ENCODE peak calls at places on chromosomes 6 and 20, in ten cellular contexts. One of them, this sample, is unnamed.

GRCh38 chr6:170023620-170024521 is 267.0 kb downstream of the DLL1 start:
- DNase-seq in transverse colon: no peak
- DNase-seq in thoracic aorta: no peak
- DNase-seq in left ventricle myocardium inferior: peak; percentile 48
- DNase-seq in psoas muscle: no peak
- DNase-seq in breast epithelium: no peak
- DNase-seq in heart right ventricle: peak; percentile 28
- DNase-seq in neural progenitor cell: no peak
- DNase-seq in Caco-2: no peak
- DNase-seq in AG04450: no peak
- DNase-seq in this sample: no peak

GRCh38 chr6:129936329-129937165 is 75.4 kb upstream of the TMEM244 start:
- DNase-seq in psoas muscle: no peak
- DNase-seq in Caco-2: peak; percentile 63
- DNase-seq in thoracic aorta: no peak
- DNase-seq in neural progenitor cell: peak; percentile 85
- DNase-seq in left ventricle myocardium inferior: no peak
- DNase-seq in AG04450: peak; percentile 29
- DNase-seq in transverse colon: peak; percentile 51
- DNase-seq in heart right ventricle: peak; percentile 20
- DNase-seq in breast epithelium: no peak
- DNase-seq in this sample: peak; percentile 23

GRCh38 chr6:11586117-11586516 is 48.6 kb downstream of the TMEM170B start:
- DNase-seq in AG04450: no peak
- DNase-seq in thoracic aorta: no peak
- DNase-seq in breast epithelium: no peak
- DNase-seq in psoas muscle: no peak
- DNase-seq in heart right ventricle: no peak
- DNase-seq in transverse colon: no peak
- DNase-seq in Caco-2: no peak
- DNase-seq in neural progenitor cell: no peak
- DNase-seq in left ventricle myocardium inferior: no peak
- DNase-seq in this sample: no peak

GRCh38 chr6:168265827-168266815 is 53.5 kb downstream of the DACT2 start:
- DNase-seq in heart right ventricle: no peak
- DNase-seq in left ventricle myocardium inferior: no peak
- DNase-seq in breast epithelium: peak; percentile 39
- DNase-seq in Caco-2: no peak
- DNase-seq in psoas muscle: no peak
- DNase-seq in transverse colon: no peak
- DNase-seq in neural progenitor cell: no peak
- DNase-seq in thoracic aorta: no peak
- DNase-seq in AG04450: no peak
- DNase-seq in this sample: no peak

GRCh38 chr6:168129292-168130167 is 50.5 kb upstream of the FRMD1 start:
- DNase-seq in thoracic aorta: no peak
- DNase-seq in psoas muscle: no peak
- DNase-seq in heart right ventricle: no peak
- DNase-seq in left ventricle myocardium inferior: no peak
- DNase-seq in AG04450: no peak
- DNase-seq in neural progenitor cell: no peak
- DNase-seq in transverse colon: no peak
- DNase-seq in Caco-2: no peak
- DNase-seq in breast epithelium: no peak
- DNase-seq in this sample: no peak

GRCh38 chr6:155328539-155329459 is 14.5 kb upstream of the TFB1M start:
- DNase-seq in left ventricle myocardium inferior: no peak
- DNase-seq in AG04450: no peak
- DNase-seq in psoas muscle: no peak
- DNase-seq in Caco-2: peak; percentile 96
- DNase-seq in thoracic aorta: no peak
- DNase-seq in heart right ventricle: no peak
- DNase-seq in neural progenitor cell: no peak
- DNase-seq in breast epithelium: no peak
- DNase-seq in transverse colon: peak; percentile 41
- DNase-seq in this sample: peak; percentile 66

GRCh38 chr6:7580537-7580926 is 9.5 kb upstream of the SNRNP48 start:
- DNase-seq in thoracic aorta: no peak
- DNase-seq in heart right ventricle: no peak
- DNase-seq in neural progenitor cell: no peak
- DNase-seq in transverse colon: no peak
- DNase-seq in psoas muscle: no peak
- DNase-seq in AG04450: no peak
- DNase-seq in breast epithelium: no peak
- DNase-seq in left ventricle myocardium inferior: no peak
- DNase-seq in Caco-2: no peak
- DNase-seq in this sample: no peak

GRCh38 chr6:45543298-45544235 is 165.8 kb upstream of the SUPT3H start:
- DNase-seq in Caco-2: no peak
- DNase-seq in heart right ventricle: no peak
- DNase-seq in psoas muscle: no peak
- DNase-seq in thoracic aorta: no peak
- DNase-seq in AG04450: no peak
- DNase-seq in breast epithelium: no peak
- DNase-seq in transverse colon: no peak
- DNase-seq in left ventricle myocardium inferior: no peak
- DNase-seq in neural progenitor cell: no peak
- DNase-seq in this sample: no peak

DNA sequence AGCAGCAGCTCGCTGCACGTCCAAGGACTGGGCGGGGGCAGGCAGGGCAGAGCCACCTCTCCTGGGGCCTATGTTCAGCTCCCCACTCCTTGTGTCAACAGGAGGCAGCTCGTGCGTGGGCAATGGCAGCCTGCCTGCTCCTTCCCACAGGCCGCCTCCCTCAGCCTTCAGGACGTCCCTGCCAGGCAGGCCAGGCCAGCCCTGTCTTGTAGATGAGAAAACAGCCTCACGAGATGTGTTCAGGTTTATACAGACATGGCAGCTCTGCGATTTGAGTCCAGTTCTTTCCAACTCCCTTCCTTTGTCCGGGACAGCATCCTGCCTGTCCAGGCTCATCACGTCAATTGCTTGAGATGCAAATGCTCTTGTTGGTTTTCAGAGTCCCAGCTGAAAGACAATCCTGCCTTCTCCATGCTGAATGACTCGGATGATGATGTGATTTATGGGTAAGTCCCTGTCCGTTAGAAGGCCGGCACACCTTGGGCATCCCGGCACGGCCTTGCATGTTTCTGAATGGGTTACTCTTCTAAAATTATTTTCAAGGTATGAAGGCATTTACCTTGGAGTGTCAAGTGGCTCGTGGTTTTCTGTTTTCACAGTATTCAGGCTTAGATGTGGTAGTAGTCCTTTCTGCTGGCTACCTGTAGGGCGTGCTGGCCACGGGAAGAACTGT is 13.5 kb downstream of the DYNLT1 start:
- DNase-seq in breast epithelium: peak; percentile 77
- DNase-seq in left ventricle myocardium inferior: peak; percentile 70
- DNase-seq in thoracic aorta: no peak
- DNase-seq in AG04450: no peak
- DNase-seq in Caco-2: no peak
- DNase-seq in transverse colon: peak; percentile 63
- DNase-seq in neural progenitor cell: no peak
- DNase-seq in psoas muscle: peak; percentile 74
- DNase-seq in heart right ventricle: no peak
- DNase-seq in this sample: no peak
- H3K4me3 ChIP-seq in breast epithelium: no peak overlapping the region
- H3K4me3 ChIP-seq in left ventricle myocardium inferior: peak overlapping the region; percentile 38
- H3K4me3 ChIP-seq in thoracic aorta: peak overlapping the region; percentile 56
- H3K4me3 ChIP-seq in AG04450: no peak overlapping the region
- H3K4me3 ChIP-seq in Caco-2: no peak overlapping the region
- H3K4me3 ChIP-seq in transverse colon: no peak overlapping the region
- H3K4me3 ChIP-seq in neural progenitor cell: no peak overlapping the region
- H3K4me3 ChIP-seq in psoas muscle: no peak overlapping the region
- H3K4me3 ChIP-seq in heart right ventricle: peak overlapping the region; percentile 10
- H3K4me3 ChIP-seq in this sample: no peak overlapping the region

DNA sequence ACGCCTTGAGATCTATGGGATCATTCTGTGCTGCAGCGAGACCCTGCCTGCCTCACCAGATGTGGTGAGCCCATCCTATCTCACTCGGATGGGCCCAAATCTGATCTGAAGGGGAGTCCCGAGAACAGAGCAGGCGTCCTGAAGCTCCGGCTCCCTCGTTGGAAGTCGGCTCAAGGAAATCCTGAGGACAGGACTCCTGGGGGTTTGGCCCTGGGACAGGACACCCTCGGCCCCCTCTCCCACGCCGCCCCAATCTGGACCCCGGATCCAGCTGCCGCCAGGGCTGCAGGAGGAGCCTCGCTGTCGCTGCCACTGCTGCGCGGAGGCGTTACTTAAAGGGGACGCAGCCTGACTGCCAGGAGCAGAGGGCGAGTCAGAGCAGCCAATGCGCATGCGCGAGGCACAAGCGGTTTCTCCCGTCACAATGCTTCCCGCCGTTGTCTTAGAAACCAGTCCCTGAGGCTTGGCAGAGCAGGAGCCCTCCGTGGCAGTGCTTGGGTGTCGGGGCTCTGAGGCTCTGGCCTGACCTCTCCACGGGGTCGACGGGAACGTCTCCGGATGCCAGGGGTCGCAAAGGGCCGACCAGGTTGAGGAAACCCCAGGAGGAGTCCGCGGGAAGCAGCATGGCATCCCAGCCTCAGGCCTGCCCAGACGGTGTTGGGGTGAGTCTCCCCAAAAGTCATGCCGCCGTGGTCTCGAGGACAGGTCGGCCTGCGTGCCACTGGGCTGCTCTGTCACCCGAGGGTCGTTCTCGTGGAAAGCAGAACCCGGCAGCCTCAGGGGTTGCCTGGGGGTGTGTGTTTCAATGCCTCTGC is 1567.8 kb upstream of the DEFB115 start:
- DNase-seq in heart right ventricle: peak; percentile 32
- DNase-seq in psoas muscle: no peak
- DNase-seq in transverse colon: no peak
- DNase-seq in AG04450: no peak
- DNase-seq in breast epithelium: no peak
- DNase-seq in neural progenitor cell: no peak
- DNase-seq in thoracic aorta: no peak
- DNase-seq in Caco-2: peak; percentile 77
- DNase-seq in left ventricle myocardium inferior: peak; percentile 28
- DNase-seq in this sample: peak; percentile 57
- H3K9me3 ChIP-seq in heart right ventricle: no peaks in the 10 kb centered on the region
- H3K9me3 ChIP-seq in psoas muscle: no peaks in the 10 kb centered on the region
- H3K9me3 ChIP-seq in transverse colon: peaks cover 2% of the 10 kb centered on the region
- H3K9me3 ChIP-seq in AG04450: peaks cover 35% of the 10 kb centered on the region
- H3K9me3 ChIP-seq in breast epithelium: no peaks in the 10 kb centered on the region
- H3K9me3 ChIP-seq in neural progenitor cell: no peaks in the 10 kb centered on the region
- H3K9me3 ChIP-seq in thoracic aorta: no peaks in the 10 kb centered on the region
- H3K9me3 ChIP-seq in Caco-2: peaks cover 23% of the 10 kb centered on the region
- H3K9me3 ChIP-seq in left ventricle myocardium inferior: no peaks in the 10 kb centered on the region
- H3K9me3 ChIP-seq in this sample: no peaks in the 10 kb centered on the region

GRCh38 chr6:52511163-52511562 is 65.7 kb downstream of the TRAM2 start:
- DNase-seq in psoas muscle: no peak
- DNase-seq in Caco-2: no peak
- DNase-seq in left ventricle myocardium inferior: no peak
- DNase-seq in breast epithelium: no peak
- DNase-seq in thoracic aorta: no peak
- DNase-seq in AG04450: no peak
- DNase-seq in transverse colon: no peak
- DNase-seq in heart right ventricle: no peak
- DNase-seq in neural progenitor cell: no peak
- DNase-seq in this sample: no peak

GRCh38 chr6:52512199-52512598 is 64.7 kb downstream of the TRAM2 start:
- DNase-seq in heart right ventricle: peak; percentile 77
- DNase-seq in Caco-2: no peak
- DNase-seq in psoas muscle: peak; percentile 50
- DNase-seq in left ventricle myocardium inferior: peak; percentile 40
- DNase-seq in transverse colon: peak; percentile 22
- DNase-seq in breast epithelium: no peak
- DNase-seq in neural progenitor cell: no peak
- DNase-seq in AG04450: peak; percentile 56
- DNase-seq in thoracic aorta: no peak
- DNase-seq in this sample: no peak

GRCh38 chr6:52513464-52513863 is 63.4 kb downstream of the TRAM2 start:
- DNase-seq in transverse colon: no peak
- DNase-seq in Caco-2: no peak
- DNase-seq in neural progenitor cell: no peak
- DNase-seq in left ventricle myocardium inferior: no peak
- DNase-seq in heart right ventricle: no peak
- DNase-seq in breast epithelium: no peak
- DNase-seq in psoas muscle: no peak
- DNase-seq in thoracic aorta: no peak
- DNase-seq in AG04450: no peak
- DNase-seq in this sample: no peak

GRCh38 chr6:52510213-52510562 is 66.7 kb downstream of the TRAM2 start:
- DNase-seq in neural progenitor cell: no peak
- DNase-seq in heart right ventricle: no peak
- DNase-seq in thoracic aorta: no peak
- DNase-seq in Caco-2: no peak
- DNase-seq in psoas muscle: no peak
- DNase-seq in AG04450: no peak
- DNase-seq in transverse colon: no peak
- DNase-seq in breast epithelium: no peak
- DNase-seq in left ventricle myocardium inferior: no peak
- DNase-seq in this sample: no peak

DNA sequence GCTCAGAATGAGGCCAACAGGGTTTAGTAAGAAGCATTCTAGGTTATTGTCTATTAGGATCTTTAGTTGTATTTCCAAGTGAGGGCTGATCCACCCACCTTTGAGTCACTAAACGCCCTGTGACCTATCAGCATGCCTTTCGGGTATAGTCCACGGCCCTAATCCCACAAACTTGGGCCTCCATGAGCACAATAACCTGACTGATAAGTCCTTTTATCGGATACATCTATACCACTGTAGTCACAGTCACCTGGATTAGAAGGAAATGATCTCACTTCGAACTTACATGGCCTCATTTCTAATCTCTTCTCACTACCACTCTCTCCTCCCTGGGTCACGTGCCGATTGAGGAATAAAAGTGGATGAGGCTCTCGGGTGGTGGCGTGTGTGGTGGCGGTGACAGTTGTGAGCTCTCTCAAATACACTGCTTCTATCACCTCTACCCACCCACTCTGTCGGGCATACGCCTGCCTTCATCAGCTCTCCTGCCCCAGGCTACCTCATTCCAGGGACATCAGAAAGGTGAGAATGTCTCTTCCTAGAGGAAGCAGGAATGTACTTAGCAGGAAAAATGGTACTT is 65.2 kb downstream of the TRAM2 start:
- DNase-seq in AG04450: no peak
- DNase-seq in breast epithelium: no peak
- DNase-seq in left ventricle myocardium inferior: no peak
- DNase-seq in thoracic aorta: no peak
- DNase-seq in Caco-2: no peak
- DNase-seq in psoas muscle: no peak
- DNase-seq in neural progenitor cell: no peak
- DNase-seq in transverse colon: no peak
- DNase-seq in heart right ventricle: no peak
- DNase-seq in this sample: no peak
- H3K4me3 ChIP-seq in AG04450: no peak overlapping the region
- H3K4me3 ChIP-seq in breast epithelium: no peak overlapping the region
- H3K4me3 ChIP-seq in left ventricle myocardium inferior: peak overlapping the region; percentile 7
- H3K4me3 ChIP-seq in thoracic aorta: peak overlapping the region; percentile 39
- H3K4me3 ChIP-seq in Caco-2: no peak overlapping the region
- H3K4me3 ChIP-seq in psoas muscle: no peak overlapping the region
- H3K4me3 ChIP-seq in neural progenitor cell: no peak overlapping the region
- H3K4me3 ChIP-seq in transverse colon: no peak overlapping the region
- H3K4me3 ChIP-seq in heart right ventricle: no peak overlapping the region
- H3K4me3 ChIP-seq in this sample: no peak overlapping the region

GRCh38 chr20:61595216-61595615 is 343.2 kb downstream of the CDH4 start:
- DNase-seq in neural progenitor cell: no peak
- DNase-seq in Caco-2: no peak
- DNase-seq in left ventricle myocardium inferior: no peak
- DNase-seq in breast epithelium: no peak
- DNase-seq in psoas muscle: no peak
- DNase-seq in thoracic aorta: no peak
- DNase-seq in heart right ventricle: no peak
- DNase-seq in transverse colon: no peak
- DNase-seq in AG04450: no peak
- DNase-seq in this sample: no peak

GRCh38 chr20:61598586-61598985 is 346.5 kb downstream of the CDH4 start:
- DNase-seq in AG04450: no peak
- DNase-seq in heart right ventricle: no peak
- DNase-seq in transverse colon: no peak
- DNase-seq in Caco-2: no peak
- DNase-seq in psoas muscle: no peak
- DNase-seq in thoracic aorta: no peak
- DNase-seq in breast epithelium: no peak
- DNase-seq in neural progenitor cell: no peak
- DNase-seq in left ventricle myocardium inferior: no peak
- DNase-seq in this sample: no peak

GRCh38 chr20:61597996-61598395 is 345.9 kb downstream of the CDH4 start:
- DNase-seq in heart right ventricle: no peak
- DNase-seq in breast epithelium: no peak
- DNase-seq in thoracic aorta: no peak
- DNase-seq in neural progenitor cell: no peak
- DNase-seq in Caco-2: no peak
- DNase-seq in transverse colon: no peak
- DNase-seq in psoas muscle: no peak
- DNase-seq in left ventricle myocardium inferior: no peak
- DNase-seq in AG04450: no peak
- DNase-seq in this sample: no peak

GRCh38 chr20:61590236-61590635 is 338.2 kb downstream of the CDH4 start:
- DNase-seq in AG04450: no peak
- DNase-seq in transverse colon: no peak
- DNase-seq in heart right ventricle: no peak
- DNase-seq in left ventricle myocardium inferior: no peak
- DNase-seq in neural progenitor cell: no peak
- DNase-seq in thoracic aorta: no peak
- DNase-seq in Caco-2: no peak
- DNase-seq in psoas muscle: no peak
- DNase-seq in breast epithelium: no peak
- DNase-seq in this sample: no peak

DNA sequence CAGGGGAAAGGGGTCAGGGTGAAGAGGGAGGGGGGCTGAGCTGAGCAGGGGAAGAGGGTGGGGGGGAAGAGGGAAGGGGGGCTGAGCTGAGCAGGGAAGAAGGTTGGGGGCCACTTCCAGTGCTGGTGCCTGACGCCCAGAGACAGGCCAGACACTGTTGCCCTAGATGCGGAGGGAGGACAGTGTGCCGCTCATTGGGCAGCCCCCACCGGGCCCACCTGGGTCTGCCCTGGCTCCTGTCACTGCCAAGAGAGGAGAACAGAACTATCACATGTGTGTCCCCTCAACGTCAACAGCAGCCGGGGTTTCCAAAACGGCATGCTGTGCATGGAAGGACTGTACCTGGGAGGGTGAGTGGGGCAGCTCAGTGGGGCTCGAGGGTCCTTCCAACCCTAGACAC is 342.1 kb downstream of the CDH4 start:
- DNase-seq in breast epithelium: no peak
- DNase-seq in transverse colon: no peak
- DNase-seq in heart right ventricle: no peak
- DNase-seq in thoracic aorta: no peak
- DNase-seq in left ventricle myocardium inferior: no peak
- DNase-seq in Caco-2: no peak
- DNase-seq in AG04450: no peak
- DNase-seq in neural progenitor cell: no peak
- DNase-seq in psoas muscle: no peak
- DNase-seq in this sample: no peak
- H3K9me3 ChIP-seq in breast epithelium: peaks cover 39% of the 10 kb centered on the region
- H3K9me3 ChIP-seq in transverse colon: peaks cover 5% of the 10 kb centered on the region
- H3K9me3 ChIP-seq in heart right ventricle: peaks cover 23% of the 10 kb centered on the region
- H3K9me3 ChIP-seq in thoracic aorta: peaks cover 18% of the 10 kb centered on the region
- H3K9me3 ChIP-seq in left ventricle myocardium inferior: peaks cover 54% of the 10 kb centered on the region
- H3K9me3 ChIP-seq in Caco-2: peaks cover 60% of the 10 kb centered on the region
- H3K9me3 ChIP-seq in AG04450: peaks cover 68% of the 10 kb centered on the region
- H3K9me3 ChIP-seq in neural progenitor cell: no peaks in the 10 kb centered on the region
- H3K9me3 ChIP-seq in psoas muscle: peaks cover 13% of the 10 kb centered on the region
- H3K9me3 ChIP-seq in this sample: no peaks in the 10 kb centered on the region

This sample was measured in pancreas.